ENCODE peak calls at places on chromosomes 6 and 20, in seven cellular contexts. R is body of pancreas, M is GM23248, Y is Peyer's patch, C is ascending aorta, G is transverse colon, O is adrenal gland. L is an unnamed sample.

GRCh38 chr6:10411131-10411914 is 3.6 kb downstream of the TFAP2A start:
- DNase-seq in R (no peak), M (peak; percentile 67), Y (no peak), C (no peak), G (no peak), O (no peak), L (peak; percentile 59)

GRCh38 chr20:32761831-32762753 is at the start of gene DNMT3B:
- DNase-seq in R (peak; percentile 88), M (peak; percentile 88), Y (peak; percentile 71), C (peak; percentile 88), G (peak; percentile 83), O (peak; percentile 78), L (peak; percentile 96)

GRCh38 chr20:60007452-60007851 is 49.2 kb downstream of the CDH26 start:
- DNase-seq in R (no peak), M (peak; percentile 42), Y (no peak), C (no peak), G (no peak), O (no peak), L (no peak)

GRCh38 chr20:64058536-64058935 is 4.5 kb upstream of the TCEA2 start:
- DNase-seq in R (no peak), M (no peak), Y (no peak), C (no peak), G (no peak), O (no peak), L (no peak)

GRCh38 chr6:56864171-56864616 is 90.7 kb upstream of the BEND6 start:
- DNase-seq in R (no peak), M (no peak), Y (no peak), C (no peak), G (no peak), O (no peak), L (no peak)

GRCh38 chr6:128558021-128558420 is 37.6 kb upstream of the PTPRK start:
- DNase-seq in R (no peak), M (no peak), Y (no peak), C (no peak), G (no peak), O (no peak), L (no peak)

GRCh38 chr20:24968278-24968677 is 19.2 kb downstream of the CST7 start:
- DNase-seq in R (no peak), M (no peak), Y (no peak), C (no peak), G (no peak), O (no peak), L (no peak)

GRCh38 chr6:28258877-28259777 is at the start of gene NKAPL:
- DNase-seq in R (peak; percentile 68), M (peak; percentile 91), Y (peak; percentile 53), C (peak; percentile 90), G (peak; percentile 66), O (peak; percentile 69), L (no peak)

GRCh38 chr6:133396225-133396624 is 155.1 kb downstream of the EYA4 start:
- DNase-seq in R (no peak), M (no peak), Y (no peak), C (no peak), G (no peak), O (no peak), L (no peak)

GRCh38 chr6:37135835-37136694 is 33.9 kb upstream of the PIM1 start:
- DNase-seq in R (no peak), M (peak; percentile 46), Y (no peak), C (no peak), G (no peak), O (no peak), L (no peak)
- H3K4me1 ChIP-seq in R (peaks cover 19% of the 10 kb centered on the region), M (peaks cover 54% of the 10 kb centered on the region), Y (no peaks in the 10 kb centered on the region), C (peaks cover 35% of the 10 kb centered on the region), G (peaks cover 31% of the 10 kb centered on the region), O (peaks cover 13% of the 10 kb centered on the region), L (peaks cover 21% of the 10 kb centered on the region)

GRCh38 chr20:23199356-23199755 is 113.2 kb upstream of the CD93 start:
- DNase-seq in R (no peak), M (no peak), Y (no peak), C (no peak), G (no peak), O (no peak), L (peak; percentile 60)

GRCh38 chr20:23200914-23201313 is 114.8 kb upstream of the CD93 start:
- DNase-seq in R (peak; percentile 39), M (peak; percentile 30), Y (no peak), C (peak; percentile 62), G (peak; percentile 46), O (peak; percentile 37), L (peak; percentile 96)

GRCh38 chr20:23200413-23200812 is 114.3 kb upstream of the CD93 start:
- DNase-seq in R (no peak), M (no peak), Y (no peak), C (no peak), G (no peak), O (no peak), L (no peak)

GRCh38 chr20:23203310-23203709 is 117.2 kb upstream of the CD93 start:
- DNase-seq in R (no peak), M (no peak), Y (no peak), C (no peak), G (no peak), O (no peak), L (no peak)

GRCh38 chr20:23201658-23202057 is 115.5 kb upstream of the CD93 start:
- DNase-seq in R (no peak), M (no peak), Y (no peak), C (no peak), G (no peak), O (no peak), L (no peak)
- H3K4me1 ChIP-seq in R (peaks cover 12% of the 10 kb centered on the region), M (peaks cover 10% of the 10 kb centered on the region), Y (no peaks in the 10 kb centered on the region), C (peaks cover 22% of the 10 kb centered on the region), G (peaks cover 7% of the 10 kb centered on the region), O (no peaks in the 10 kb centered on the region), L (peaks cover 10% of the 10 kb centered on the region)

GRCh38 chr20:38844963-38845362 is 39.5 kb downstream of the PPP1R16B start:
- DNase-seq in R (no peak), M (no peak), Y (no peak), C (no peak), G (no peak), O (no peak), L (no peak)
- H3K4me1 ChIP-seq in R (no peaks in the 10 kb centered on the region), M (no peaks in the 10 kb centered on the region), Y (peaks cover 34% of the 10 kb centered on the region), C (no peaks in the 10 kb centered on the region), G (no peaks in the 10 kb centered on the region), O (no peaks in the 10 kb centered on the region), L (no peaks in the 10 kb centered on the region)

DNA sequence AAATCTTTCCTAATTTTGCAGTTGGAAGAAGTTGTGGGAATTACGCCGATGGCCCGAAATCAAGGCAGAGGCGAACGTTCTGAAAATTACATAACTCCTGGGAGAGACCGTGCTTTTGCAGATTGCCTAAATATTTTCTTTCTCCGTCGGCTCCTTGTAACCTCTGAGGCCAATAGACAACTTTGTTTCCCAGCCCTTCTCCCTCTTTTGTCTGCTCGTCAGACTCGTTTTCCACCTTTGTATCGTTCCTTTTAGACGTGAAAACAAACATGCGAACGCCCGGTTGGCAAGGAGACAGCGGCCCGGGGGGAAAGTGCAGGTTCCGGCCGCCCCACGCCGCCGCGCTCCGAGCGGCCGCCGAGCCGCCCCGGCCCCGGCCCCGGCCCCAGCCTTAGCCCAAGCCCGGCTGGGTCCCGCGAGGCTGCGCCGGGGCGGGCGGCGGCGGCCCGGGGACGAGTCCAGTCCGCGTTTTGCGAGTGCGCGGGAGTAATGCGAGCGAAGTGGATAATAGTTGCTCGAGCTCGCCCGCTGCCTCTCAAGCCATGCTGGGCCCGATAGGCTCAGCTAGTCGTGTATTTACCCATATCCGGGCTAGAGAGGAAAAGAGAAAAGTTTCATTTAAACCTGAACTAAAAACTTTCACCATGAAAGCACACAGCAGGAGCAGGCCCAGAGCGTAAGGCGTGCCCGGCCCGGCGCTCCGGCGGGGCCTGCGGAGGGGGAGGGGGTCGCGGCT is at the start of gene ARID1B:
- DNase-seq in R (peak; percentile 87), M (peak; percentile 93), Y (peak; percentile 83), C (peak; percentile 91), G (peak; percentile 88), O (peak; percentile 74), L (peak; percentile 85)
- H3K4me1 ChIP-seq in R (peaks cover 19% of the 10 kb centered on the region), M (peaks cover 31% of the 10 kb centered on the region), Y (no peaks in the 10 kb centered on the region), C (peaks cover 26% of the 10 kb centered on the region), G (peaks cover 6% of the 10 kb centered on the region), O (peaks cover 21% of the 10 kb centered on the region), L (peaks cover 2% of the 10 kb centered on the region)

DNA sequence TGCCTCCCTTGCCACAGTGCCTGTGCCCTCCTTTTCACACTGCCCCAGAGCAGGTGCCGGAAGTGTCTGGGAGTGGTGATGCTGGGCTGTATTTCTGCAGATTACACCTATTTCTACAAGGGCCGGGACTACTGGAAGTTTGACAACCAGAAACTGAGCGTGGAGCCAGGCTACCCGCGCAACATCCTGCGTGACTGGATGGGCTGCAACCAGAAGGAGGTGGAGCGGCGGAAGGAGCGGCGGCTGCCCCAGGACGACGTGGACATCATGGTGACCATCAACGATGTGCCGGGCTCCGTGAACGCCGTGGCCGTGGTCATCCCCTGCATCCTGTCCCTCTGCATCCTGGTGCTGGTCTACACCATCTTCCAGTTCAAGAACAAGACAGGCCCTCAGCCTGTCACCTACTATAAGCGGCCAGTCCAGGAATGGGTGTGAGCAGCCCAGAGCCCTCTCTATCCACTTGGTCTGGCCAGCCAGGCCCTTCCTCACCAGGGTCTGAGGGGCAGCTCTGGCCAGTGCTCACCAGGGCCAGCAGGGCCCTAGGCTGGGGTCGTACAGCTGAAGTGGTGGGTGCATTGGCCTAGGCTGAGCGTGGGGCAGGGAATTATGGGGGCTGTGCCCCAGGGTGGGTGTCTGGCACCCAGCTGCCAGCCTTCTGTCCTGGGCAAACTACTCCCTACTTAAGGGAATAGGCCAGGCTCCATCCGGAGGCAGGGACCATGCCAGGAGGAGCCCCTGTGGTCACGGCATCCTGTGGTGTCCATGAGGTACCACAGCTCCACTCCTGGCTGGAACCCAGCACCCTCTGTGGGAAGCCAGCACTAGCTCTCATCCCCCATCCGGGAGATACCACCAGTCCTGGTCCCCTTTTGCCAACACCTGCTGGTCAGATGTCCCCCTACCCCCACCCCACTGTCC is 3.5 kb downstream of the MMP24OS start:
- DNase-seq in R (no peak), M (no peak), Y (no peak), C (no peak), G (no peak), O (no peak), L (no peak)
- H3K4me1 ChIP-seq in R (peaks cover 39% of the 10 kb centered on the region), M (peaks cover 21% of the 10 kb centered on the region), Y (peaks cover 7% of the 10 kb centered on the region), C (peaks cover 18% of the 10 kb centered on the region), G (peaks cover 8% of the 10 kb centered on the region), O (peaks cover 26% of the 10 kb centered on the region), L (peaks cover 2% of the 10 kb centered on the region)